ENCODE peak calls at places on chromosomes 4 and X, in seven cellular contexts. One of them, this sample, is unnamed.

GRCh38 chrX:50635162-50635561 is 164.5 kb upstream of the DGKK start:
- DNase-seq in mesendoderm: no peak
- DNase-seq in RPMI8226: no peak
- DNase-seq in foreskin fibroblast: no peak
- DNase-seq in Calu3: no peak
- DNase-seq in activated T-helper 1 cell treated with Interleukin-2 at 50 U/mL for 16 hours: no peak
- DNase-seq in NCI-H510A: no peak
- DNase-seq in this sample: no peak

GRCh38 chrX:40100141-40100536 is 2.4 kb upstream of the BCOR start:
- DNase-seq in RPMI8226: peak; percentile 91
- DNase-seq in mesendoderm: peak; percentile 29
- DNase-seq in NCI-H510A: no peak
- DNase-seq in Calu3: peak; percentile 39
- DNase-seq in activated T-helper 1 cell treated with Interleukin-2 at 50 U/mL for 16 hours: no peak
- DNase-seq in foreskin fibroblast: no peak
- DNase-seq in this sample: no peak

GRCh38 chr4:53563824-53564223 is 27.5 kb downstream of the LNX1 start:
- DNase-seq in foreskin fibroblast: peak; percentile 47
- DNase-seq in NCI-H510A: no peak
- DNase-seq in Calu3: no peak
- DNase-seq in mesendoderm: no peak
- DNase-seq in activated T-helper 1 cell treated with Interleukin-2 at 50 U/mL for 16 hours: no peak
- DNase-seq in RPMI8226: no peak
- DNase-seq in this sample: no peak

GRCh38 chr4:14848210-14848609 is 154.1 kb upstream of the CPEB2 start:
- DNase-seq in Calu3: no peak
- DNase-seq in mesendoderm: no peak
- DNase-seq in foreskin fibroblast: no peak
- DNase-seq in NCI-H510A: no peak
- DNase-seq in activated T-helper 1 cell treated with Interleukin-2 at 50 U/mL for 16 hours: no peak
- DNase-seq in RPMI8226: no peak
- DNase-seq in this sample: no peak

GRCh38 chr4:130825283-130825682 is 1729.3 kb downstream of the C4orf33 start:
- DNase-seq in mesendoderm: no peak
- DNase-seq in Calu3: no peak
- DNase-seq in foreskin fibroblast: no peak
- DNase-seq in activated T-helper 1 cell treated with Interleukin-2 at 50 U/mL for 16 hours: no peak
- DNase-seq in RPMI8226: no peak
- DNase-seq in NCI-H510A: no peak
- DNase-seq in this sample: no peak

GRCh38 chrX:110277609-110278008 is 40.3 kb downstream of the AMMECR1 start:
- DNase-seq in Calu3: no peak
- DNase-seq in NCI-H510A: no peak
- DNase-seq in mesendoderm: no peak
- DNase-seq in activated T-helper 1 cell treated with Interleukin-2 at 50 U/mL for 16 hours: no peak
- DNase-seq in foreskin fibroblast: no peak
- DNase-seq in RPMI8226: no peak
- DNase-seq in this sample: no peak

GRCh38 chr4:145098675-145099037 is 545 bp downstream of the ABCE1 start:
- DNase-seq in Calu3: peak; percentile 6
- DNase-seq in RPMI8226: peak; percentile 30
- DNase-seq in NCI-H510A: no peak
- DNase-seq in foreskin fibroblast: peak; percentile 48
- DNase-seq in mesendoderm: no peak
- DNase-seq in activated T-helper 1 cell treated with Interleukin-2 at 50 U/mL for 16 hours: no peak
- DNase-seq in this sample: no peak

GRCh38 chr4:10526431-10527222 is 69.4 kb upstream of the ZNF518B start:
- DNase-seq in mesendoderm: peak; percentile 28
- DNase-seq in RPMI8226: no peak
- DNase-seq in foreskin fibroblast: no peak
- DNase-seq in Calu3: no peak
- DNase-seq in activated T-helper 1 cell treated with Interleukin-2 at 50 U/mL for 16 hours: no peak
- DNase-seq in NCI-H510A: no peak
- DNase-seq in this sample: no peak

GRCh38 chr4:124177647-124178425 is 534.7 kb downstream of the ANKRD50 start:
- DNase-seq in activated T-helper 1 cell treated with Interleukin-2 at 50 U/mL for 16 hours: no peak
- DNase-seq in foreskin fibroblast: peak; percentile 59
- DNase-seq in Calu3: no peak
- DNase-seq in RPMI8226: no peak
- DNase-seq in mesendoderm: no peak
- DNase-seq in NCI-H510A: no peak
- DNase-seq in this sample: no peak

GRCh38 chr4:170090667-170091052 is 904 bp upstream of the AADAT start:
- DNase-seq in mesendoderm: peak; percentile 82
- DNase-seq in Calu3: no peak
- DNase-seq in NCI-H510A: no peak
- DNase-seq in RPMI8226: no peak
- DNase-seq in foreskin fibroblast: peak; percentile 3
- DNase-seq in activated T-helper 1 cell treated with Interleukin-2 at 50 U/mL for 16 hours: no peak
- DNase-seq in this sample: no peak

GRCh38 chr4:3207531-3208037 is 41.4 kb upstream of the MSANTD1 start:
- DNase-seq in mesendoderm: no peak
- DNase-seq in RPMI8226: no peak
- DNase-seq in Calu3: no peak
- DNase-seq in NCI-H510A: no peak
- DNase-seq in activated T-helper 1 cell treated with Interleukin-2 at 50 U/mL for 16 hours: no peak
- DNase-seq in foreskin fibroblast: peak; percentile 65
- DNase-seq in this sample: no peak

GRCh38 chrX:40094041-40094899 is 3.5 kb downstream of the BCOR start:
- DNase-seq in NCI-H510A: no peak
- DNase-seq in Calu3: peak; percentile 21
- DNase-seq in RPMI8226: peak; percentile 69
- DNase-seq in mesendoderm: peak; percentile 81
- DNase-seq in activated T-helper 1 cell treated with Interleukin-2 at 50 U/mL for 16 hours: no peak
- DNase-seq in foreskin fibroblast: no peak
- DNase-seq in this sample: no peak

GRCh38 chr4:8307126-8307525 is 37.6 kb downstream of the HTRA3 start:
- DNase-seq in NCI-H510A: no peak
- DNase-seq in RPMI8226: no peak
- DNase-seq in foreskin fibroblast: no peak
- DNase-seq in activated T-helper 1 cell treated with Interleukin-2 at 50 U/mL for 16 hours: no peak
- DNase-seq in Calu3: no peak
- DNase-seq in mesendoderm: no peak
- DNase-seq in this sample: no peak

GRCh38 chr4:1413687-1414479 is 7.6 kb upstream of the NKX1-1 start:
- DNase-seq in NCI-H510A: no peak
- DNase-seq in RPMI8226: no peak
- DNase-seq in foreskin fibroblast: no peak
- DNase-seq in mesendoderm: no peak
- DNase-seq in Calu3: no peak
- DNase-seq in activated T-helper 1 cell treated with Interleukin-2 at 50 U/mL for 16 hours: no peak
- DNase-seq in this sample: no peak

GRCh38 chrX:10156199-10157031 is at the start of gene CLCN4:
- DNase-seq in RPMI8226: no peak
- DNase-seq in mesendoderm: peak; percentile 75
- DNase-seq in foreskin fibroblast: peak; percentile 22
- DNase-seq in NCI-H510A: peak; percentile 56
- DNase-seq in Calu3: peak; percentile 84
- DNase-seq in activated T-helper 1 cell treated with Interleukin-2 at 50 U/mL for 16 hours: no peak
- DNase-seq in this sample: no peak

GRCh38 chrX:1932231-1932630 is 317.4 kb downstream of the ASMT start:
- DNase-seq in RPMI8226: no peak
- DNase-seq in Calu3: no peak
- DNase-seq in activated T-helper 1 cell treated with Interleukin-2 at 50 U/mL for 16 hours: no peak
- DNase-seq in foreskin fibroblast: no peak
- DNase-seq in mesendoderm: peak; percentile 54
- DNase-seq in NCI-H510A: no peak
- DNase-seq in this sample: no peak

GRCh38 chrX:53049127-53049517 is 533 bp downstream of the GPR173 start:
- DNase-seq in NCI-H510A: no peak
- DNase-seq in mesendoderm: no peak
- DNase-seq in activated T-helper 1 cell treated with Interleukin-2 at 50 U/mL for 16 hours: no peak
- DNase-seq in Calu3: no peak
- DNase-seq in RPMI8226: no peak
- DNase-seq in foreskin fibroblast: no peak
- DNase-seq in this sample: no peak

GRCh38 chr4:151644625-151645024 is 116.2 kb downstream of the GATB start:
- DNase-seq in NCI-H510A: no peak
- DNase-seq in Calu3: peak; percentile 5
- DNase-seq in mesendoderm: peak; percentile 86
- DNase-seq in foreskin fibroblast: no peak
- DNase-seq in activated T-helper 1 cell treated with Interleukin-2 at 50 U/mL for 16 hours: no peak
- DNase-seq in RPMI8226: no peak
- DNase-seq in this sample: no peak

GRCh38 chrX:106774981-106775380 is 27.5 kb upstream of the TBC1D8B start:
- DNase-seq in foreskin fibroblast: no peak
- DNase-seq in activated T-helper 1 cell treated with Interleukin-2 at 50 U/mL for 16 hours: no peak
- DNase-seq in mesendoderm: no peak
- DNase-seq in RPMI8226: no peak
- DNase-seq in Calu3: no peak
- DNase-seq in NCI-H510A: no peak
- DNase-seq in this sample: no peak

GRCh38 chrX:53072418-53073114 is 9.6 kb upstream of the TSPYL2 start:
- DNase-seq in Calu3: no peak
- DNase-seq in NCI-H510A: no peak
- DNase-seq in RPMI8226: peak; percentile 21
- DNase-seq in foreskin fibroblast: no peak
- DNase-seq in activated T-helper 1 cell treated with Interleukin-2 at 50 U/mL for 16 hours: no peak
- DNase-seq in mesendoderm: no peak
- DNase-seq in this sample: no peak

GRCh38 chr4:89316931-89317366 is 9.3 kb upstream of the GPRIN3 start:
- DNase-seq in Calu3: no peak
- DNase-seq in mesendoderm: peak; percentile 21
- DNase-seq in NCI-H510A: no peak
- DNase-seq in RPMI8226: peak; percentile 85
- DNase-seq in activated T-helper 1 cell treated with Interleukin-2 at 50 U/mL for 16 hours: no peak
- DNase-seq in foreskin fibroblast: peak; percentile 29
- DNase-seq in this sample: no peak

GRCh38 chr4:7876096-7876993 is 63.3 kb downstream of the AFAP1 start:
- DNase-seq in foreskin fibroblast: no peak
- DNase-seq in RPMI8226: peak; percentile 21
- DNase-seq in activated T-helper 1 cell treated with Interleukin-2 at 50 U/mL for 16 hours: peak; percentile 57
- DNase-seq in Calu3: no peak
- DNase-seq in mesendoderm: peak; percentile 83
- DNase-seq in NCI-H510A: no peak
- DNase-seq in this sample: no peak

GRCh38 chrX:2741386-2741785 is 10.5 kb upstream of the XG start:
- DNase-seq in activated T-helper 1 cell treated with Interleukin-2 at 50 U/mL for 16 hours: no peak
- DNase-seq in RPMI8226: no peak
- DNase-seq in NCI-H510A: no peak
- DNase-seq in foreskin fibroblast: no peak
- DNase-seq in mesendoderm: no peak
- DNase-seq in Calu3: no peak
- DNase-seq in this sample: no peak

GRCh38 chr4:30473225-30473624 is 246.9 kb upstream of the PCDH7 start:
- DNase-seq in NCI-H510A: no peak
- DNase-seq in foreskin fibroblast: no peak
- DNase-seq in mesendoderm: no peak
- DNase-seq in activated T-helper 1 cell treated with Interleukin-2 at 50 U/mL for 16 hours: no peak
- DNase-seq in Calu3: no peak
- DNase-seq in RPMI8226: no peak
- DNase-seq in this sample: no peak

GRCh38 chrX:150642421-150642820 is 50.8 kb upstream of the MTMR1 start:
- DNase-seq in activated T-helper 1 cell treated with Interleukin-2 at 50 U/mL for 16 hours: no peak
- DNase-seq in mesendoderm: no peak
- DNase-seq in foreskin fibroblast: no peak
- DNase-seq in RPMI8226: no peak
- DNase-seq in Calu3: no peak
- DNase-seq in NCI-H510A: no peak
- DNase-seq in this sample: no peak

GRCh38 chr4:95045429-95045828 is 287.7 kb downstream of the BMPR1B start:
- DNase-seq in Calu3: no peak
- DNase-seq in RPMI8226: no peak
- DNase-seq in mesendoderm: no peak
- DNase-seq in foreskin fibroblast: no peak
- DNase-seq in activated T-helper 1 cell treated with Interleukin-2 at 50 U/mL for 16 hours: no peak
- DNase-seq in NCI-H510A: no peak
- DNase-seq in this sample: no peak

GRCh38 chr4:6898763-6899162 is 10.9 kb upstream of the TBC1D14 start:
- DNase-seq in Calu3: no peak
- DNase-seq in mesendoderm: no peak
- DNase-seq in RPMI8226: no peak
- DNase-seq in NCI-H510A: no peak
- DNase-seq in activated T-helper 1 cell treated with Interleukin-2 at 50 U/mL for 16 hours: no peak
- DNase-seq in foreskin fibroblast: no peak
- DNase-seq in this sample: no peak

GRCh38 chrX:109172091-109172602 is 309.7 kb downstream of the GUCY2F start:
- DNase-seq in NCI-H510A: no peak
- DNase-seq in mesendoderm: no peak
- DNase-seq in activated T-helper 1 cell treated with Interleukin-2 at 50 U/mL for 16 hours: no peak
- DNase-seq in RPMI8226: no peak
- DNase-seq in foreskin fibroblast: no peak
- DNase-seq in Calu3: no peak
- DNase-seq in this sample: no peak

GRCh38 chr4:5718411-5718810 is 7.4 kb downstream of the EVC start:
- DNase-seq in RPMI8226: no peak
- DNase-seq in Calu3: no peak
- DNase-seq in mesendoderm: no peak
- DNase-seq in foreskin fibroblast: no peak
- DNase-seq in activated T-helper 1 cell treated with Interleukin-2 at 50 U/mL for 16 hours: no peak
- DNase-seq in NCI-H510A: no peak
- DNase-seq in this sample: no peak

GRCh38 chrX:47958943-47959342 is 44.8 kb downstream of the ZNF182 start:
- DNase-seq in NCI-H510A: no peak
- DNase-seq in RPMI8226: peak; percentile 15
- DNase-seq in Calu3: no peak
- DNase-seq in mesendoderm: peak; percentile 78
- DNase-seq in foreskin fibroblast: no peak
- DNase-seq in activated T-helper 1 cell treated with Interleukin-2 at 50 U/mL for 16 hours: no peak
- DNase-seq in this sample: no peak

GRCh38 chrX:3232262-3232950 is 114.0 kb downstream of the MXRA5 start:
- DNase-seq in NCI-H510A: no peak
- DNase-seq in Calu3: no peak
- DNase-seq in RPMI8226: no peak
- DNase-seq in foreskin fibroblast: no peak
- DNase-seq in activated T-helper 1 cell treated with Interleukin-2 at 50 U/mL for 16 hours: no peak
- DNase-seq in mesendoderm: no peak
- DNase-seq in this sample: no peak

GRCh38 chrX:43836435-43837184 is 45.6 kb downstream of the MAOB start:
- DNase-seq in RPMI8226: peak; percentile 11
- DNase-seq in activated T-helper 1 cell treated with Interleukin-2 at 50 U/mL for 16 hours: no peak
- DNase-seq in NCI-H510A: no peak
- DNase-seq in foreskin fibroblast: no peak
- DNase-seq in Calu3: no peak
- DNase-seq in mesendoderm: peak; percentile 6
- DNase-seq in this sample: no peak

GRCh38 chrX:39582091-39582490 is 515.7 kb downstream of the BCOR start:
- DNase-seq in RPMI8226: no peak
- DNase-seq in foreskin fibroblast: no peak
- DNase-seq in Calu3: peak; percentile 64
- DNase-seq in NCI-H510A: no peak
- DNase-seq in mesendoderm: no peak
- DNase-seq in activated T-helper 1 cell treated with Interleukin-2 at 50 U/mL for 16 hours: no peak
- DNase-seq in this sample: no peak

GRCh38 chrX:134373736-134374135 is 86.2 kb upstream of the HPRT1 start:
- DNase-seq in NCI-H510A: no peak
- DNase-seq in foreskin fibroblast: no peak
- DNase-seq in activated T-helper 1 cell treated with Interleukin-2 at 50 U/mL for 16 hours: no peak
- DNase-seq in RPMI8226: no peak
- DNase-seq in Calu3: no peak
- DNase-seq in mesendoderm: no peak
- DNase-seq in this sample: no peak

GRCh38 chr4:20456416-20456815 is 204.7 kb downstream of the SLIT2 start:
- DNase-seq in RPMI8226: no peak
- DNase-seq in NCI-H510A: no peak
- DNase-seq in foreskin fibroblast: peak; percentile 20
- DNase-seq in mesendoderm: peak; percentile 18
- DNase-seq in Calu3: no peak
- DNase-seq in activated T-helper 1 cell treated with Interleukin-2 at 50 U/mL for 16 hours: no peak
- DNase-seq in this sample: no peak

GRCh38 chr4:40998680-40999358 is 215.5 kb downstream of the APBB2 start:
- DNase-seq in activated T-helper 1 cell treated with Interleukin-2 at 50 U/mL for 16 hours: no peak
- DNase-seq in Calu3: peak; percentile 54
- DNase-seq in RPMI8226: no peak
- DNase-seq in NCI-H510A: no peak
- DNase-seq in mesendoderm: peak; percentile 32
- DNase-seq in foreskin fibroblast: no peak
- DNase-seq in this sample: no peak

GRCh38 chr4:52643846-52644245 is 15.3 kb downstream of the USP46 start:
- DNase-seq in activated T-helper 1 cell treated with Interleukin-2 at 50 U/mL for 16 hours: no peak
- DNase-seq in RPMI8226: no peak
- DNase-seq in mesendoderm: no peak
- DNase-seq in Calu3: peak; percentile 19
- DNase-seq in foreskin fibroblast: peak; percentile 53
- DNase-seq in NCI-H510A: no peak
- DNase-seq in this sample: no peak

This sample was measured in stimulated activated CD4-positive, alpha-beta T cell treated with anti-CD3 and anti-CD28 coated beads, Interleukin-1b, Interleukin-23, amount 100 ng/mL, for 1 hour.